ENCODE peak calls at places on chromosomes 5 and 9, in seven cellular contexts. L is stimulated activated CD4-positive, alpha-beta T cell treated with anti-CD3 and anti-CD28 coated beads, Interleukin-12 subunit alpha, Interleukin-12 subunit beta, amount 100 ng/mL, for 48 hours; P is AG04449; J is GM18507; Q is Right ventricle myocardium superior; F is KBM-7; T is PC-3. K is an unnamed sample.

GRCh38 chr9:26034776-26035175 is 356.5 kb upstream of the TUSC1 start:
- DNase-seq in P (no peak), Q (no peak), J (no peak), T (no peak), L (no peak), F (no peak), K (no peak)

GRCh38 chr5:32024751-32025150 is 149.4 kb downstream of the GOLPH3 start:
- DNase-seq in L (no peak), P (no peak), J (no peak), T (no peak), F (no peak), Q (no peak), K (no peak)

GRCh38 chr5:102277059-102277621 is 18.9 kb downstream of the SLCO4C1 start:
- DNase-seq in J (no peak), Q (no peak), T (no peak), L (no peak), F (no peak), P (no peak), K (no peak)

GRCh38 chr9:110332766-110333165 is 4.9 kb downstream of the TXNDC8 start:
- DNase-seq in T (peak), F (no peak), Q (no peak), L (no peak), P (no peak), J (no peak), K (no peak)

GRCh38 chr5:174424219-174425053 is 299.9 kb upstream of the MSX2 start:
- DNase-seq in L (no peak), F (no peak), J (no peak), T (peak), Q (no peak), P (no peak), K (no peak)

GRCh38 chr5:53262348-53262970 is 152.9 kb upstream of the MOCS2 start:
- DNase-seq in L (no peak), T (peak), F (peak), Q (no peak), J (no peak), P (no peak), K (no peak)

GRCh38 chr5:81189875-81190467 is 43.2 kb upstream of the CKMT2 start:
- DNase-seq in Q (no peak), L (no peak), P (no peak), F (no peak), T (no peak), J (no peak), K (no peak)

GRCh38 chr9:71587576-71588362 is 180.5 kb downstream of the CEMIP2 start:
- DNase-seq in F (no peak), P (no peak), L (no peak), J (no peak), Q (no peak), T (peak), K (no peak)

GRCh38 chr9:113247640-113248039 is 26.3 kb downstream of the SLC31A1 start:
- DNase-seq in Q (no peak), J (no peak), L (no peak), P (no peak), F (no peak), T (no peak), K (no peak)

GRCh38 chr9:127844821-127845359 is 9.6 kb downstream of the ENG start:
- DNase-seq in F (no peak), P (no peak), Q (peak), L (no peak), T (no peak), J (no peak), K (no peak)

GRCh38 chr9:97314503-97314902 is 7.0 kb downstream of the CCDC180 start:
- DNase-seq in F (no peak), Q (no peak), J (no peak), P (no peak), L (no peak), T (no peak), K (no peak)

GRCh38 chr5:149438281-149438680 is 59.2 kb upstream of the IL17B start:
- DNase-seq in T (no peak), Q (no peak), J (no peak), P (no peak), L (no peak), F (no peak), K (no peak)

GRCh38 chr5:73139485-73139884 is 19.1 kb downstream of the TMEM171 start:
- DNase-seq in L (no peak), T (no peak), P (no peak), J (no peak), F (no peak), Q (no peak), K (no peak)

GRCh38 chr9:21506910-21507795 is 25.0 kb upstream of the IFNE start:
- DNase-seq in P (peak), L (no peak), F (no peak), J (no peak), Q (no peak), T (peak), K (no peak)

GRCh38 chr5:43268188-43268820 is 44.9 kb downstream of the HMGCS1 start:
- DNase-seq in L (no peak), J (no peak), T (no peak), Q (no peak), P (no peak), F (no peak), K (no peak)

GRCh38 chr5:40121236-40121635 is 558.5 kb upstream of the PTGER4 start:
- DNase-seq in J (no peak), Q (no peak), L (no peak), T (no peak), P (no peak), F (no peak), K (no peak)

GRCh38 chr5:11126844-11127243 is 365.8 kb upstream of the DAP start:
- DNase-seq in P (no peak), Q (no peak), T (no peak), F (no peak), L (no peak), J (no peak), K (no peak)

GRCh38 chr5:95842955-95843544 is 20.5 kb upstream of the GLRX start:
- DNase-seq in L (peak), Q (peak), T (peak), F (peak), P (no peak), J (no peak), K (peak)

GRCh38 chr9:82313697-82314096 is 325.1 kb downstream of the SPATA31D1 start:
- DNase-seq in T (peak), Q (no peak), F (no peak), J (no peak), L (no peak), P (no peak), K (no peak)

GRCh38 chr9:116592926-116593325 is 94.2 kb upstream of the TRIM32 start:
- DNase-seq in P (no peak), J (no peak), L (no peak), F (no peak), Q (no peak), T (no peak), K (no peak)

GRCh38 chr5:116370886-116371285 is 203.7 kb downstream of the SEMA6A start:
- DNase-seq in F (peak), Q (no peak), P (no peak), L (no peak), T (peak), J (no peak), K (no peak)

GRCh38 chr9:93302586-93303257 is 118.8 kb downstream of the WNK2 start:
- DNase-seq in P (peak), T (peak), L (peak), F (peak), Q (peak), J (peak), K (peak)

GRCh38 chr9:100295240-100295639 is 57.5 kb downstream of the TEX10 start:
- DNase-seq in P (no peak), J (no peak), T (no peak), F (no peak), Q (no peak), L (no peak), K (no peak)

GRCh38 chr5:131265318-131265803 is 1.5 kb downstream of the CDC42SE2 start:
- DNase-seq in T (peak), J (no peak), P (no peak), F (peak), Q (no peak), L (no peak), K (no peak)

GRCh38 chr5:177453852-177454396 is 7.3 kb downstream of the PRR7 start:
- DNase-seq in L (no peak), Q (peak), P (no peak), T (no peak), J (no peak), F (no peak), K (peak)

GRCh38 chr9:93575706-93576295 is 583 bp upstream of the PHF2 start:
- DNase-seq in Q (peak), T (no peak), F (peak), L (no peak), P (no peak), J (no peak), K (peak)

GRCh38 chr9:127796225-127796813 is 6.4 kb upstream of the FPGS start:
- DNase-seq in Q (peak), P (no peak), F (no peak), J (no peak), T (peak), L (no peak), K (peak)

GRCh38 chr9:100601216-100601615 is 23.3 kb downstream of the CAVIN4 start:
- DNase-seq in Q (no peak), P (no peak), J (no peak), L (peak), F (peak), T (peak), K (no peak)

GRCh38 chr9:6215562-6215961 is at the start of gene IL33:
- DNase-seq in F (no peak), J (no peak), Q (no peak), P (no peak), T (peak), L (no peak), K (no peak)

GRCh38 chr9:106420511-106420944 is 442.4 kb upstream of the ZNF462 start:
- DNase-seq in J (no peak), T (peak), F (no peak), L (no peak), Q (no peak), P (peak), K (no peak)

GRCh38 chr5:2038337-2039179 is 155.8 kb upstream of the IRX4 start:
- DNase-seq in P (no peak), F (peak), T (peak), Q (peak), L (peak), J (peak), K (peak)

GRCh38 chr5:132008961-132009680 is 2.3 kb downstream of the ACSL6 start:
- DNase-seq in T (peak), L (no peak), P (no peak), J (no peak), Q (no peak), F (no peak), K (no peak)

GRCh38 chr5:15948225-15948624 is 231.4 kb downstream of the MARCHF11 start:
- DNase-seq in L (no peak), J (no peak), T (no peak), P (no peak), Q (no peak), F (no peak), K (no peak)

GRCh38 chr9:35619800-35620158 is 1.6 kb upstream of the CD72 start:
- DNase-seq in L (no peak), T (no peak), Q (no peak), J (no peak), F (no peak), P (no peak), K (no peak)

GRCh38 chr5:157930710-157931109 is 71.8 kb upstream of the CLINT1 start:
- DNase-seq in F (no peak), L (no peak), Q (peak), J (no peak), P (no peak), T (no peak), K (peak)